ENCODE peak calls at places on chromosomes 1 and 21, in ten cellular contexts. J, U, G, S, M, Q, F, O, D and W are unnamed samples.

GRCh38 chr1:90393025-90393424 is 324.1 kb downstream of the BARHL2 start:
- DNase-seq in D (peak), J (no peak), G (no peak), Q (no peak), O (no peak), S (no peak), M (no peak), F (no peak), U (no peak), W (no peak)

GRCh38 chr1:246959944-246960693 is 28.4 kb upstream of the AHCTF1 start:
- DNase-seq in J (no peak), M (peak), G (no peak), F (no peak), Q (no peak), O (no peak), D (no peak), S (peak), U (no peak), W (no peak)

GRCh38 chr21:36122977-36123376 is 11.9 kb upstream of the CBR3 start:
- DNase-seq in Q (no peak), J (no peak), S (no peak), F (no peak), D (no peak), M (no peak), G (no peak), O (no peak), U (no peak), W (no peak)

GRCh38 chr1:240350910-240351331 is 259.2 kb downstream of the FMN2 start:
- DNase-seq in U (no peak), O (no peak), Q (no peak), S (peak), M (no peak), G (peak), D (peak), F (no peak), J (no peak), W (no peak)

GRCh38 chr21:14550200-14550599 is 4.1 kb upstream of the SAMSN1 start:
- DNase-seq in D (no peak), O (no peak), J (no peak), S (no peak), G (no peak), Q (no peak), M (peak), U (no peak), F (no peak), W (no peak)

GRCh38 chr1:94335950-94336349 is 82.2 kb upstream of the ABCD3 start:
- DNase-seq in O (no peak), U (no peak), S (peak), F (peak), M (peak), J (peak), D (peak), Q (peak), G (peak), W (peak)

GRCh38 chr21:39088831-39089380 is 94.3 kb downstream of the PSMG1 start:
- DNase-seq in S (peak), F (no peak), D (peak), U (no peak), M (no peak), Q (no peak), G (no peak), J (no peak), O (no peak), W (no peak)

GRCh38 chr1:244730153-244730933 is 77.4 kb downstream of the DESI2 start:
- DNase-seq in U (peak), D (peak), G (no peak), M (peak), J (no peak), O (no peak), Q (peak), F (peak), S (peak), W (no peak)

GRCh38 chr1:243708210-243708609 is 141.8 kb downstream of the AKT3 start:
- DNase-seq in S (peak), J (no peak), U (no peak), O (no peak), D (no peak), M (peak), Q (no peak), G (no peak), F (no peak), W (no peak)

GRCh38 chr1:185352067-185352466 is 35.0 kb upstream of the IVNS1ABP start:
- DNase-seq in D (peak), S (peak), F (no peak), Q (no peak), O (no peak), G (no peak), J (no peak), U (no peak), M (no peak), W (peak)

GRCh38 chr1:228334226-228334935 is 72.3 kb downstream of the TRIM11 start:
- DNase-seq in D (no peak), G (no peak), M (no peak), J (no peak), Q (no peak), O (no peak), F (no peak), S (no peak), U (peak), W (no peak)

GRCh38 chr21:38785483-38785882 is 20.2 kb upstream of the ETS2 start:
- DNase-seq in U (no peak), S (no peak), F (no peak), M (no peak), G (no peak), D (no peak), J (no peak), Q (no peak), O (no peak), W (no peak)

GRCh38 chr1:208343226-208343625 is 99.0 kb upstream of the PLXNA2 start:
- DNase-seq in J (no peak), M (peak), G (no peak), Q (no peak), U (no peak), O (no peak), D (no peak), S (no peak), F (no peak), W (no peak)

GRCh38 chr1:84742653-84743052 is 52.4 kb upstream of the SSX2IP start:
- DNase-seq in D (peak), M (no peak), O (no peak), F (no peak), S (no peak), Q (no peak), G (no peak), J (no peak), U (no peak), W (no peak)

GRCh38 chr1:207951652-207952051 is 40.7 kb upstream of the CD34 start:
- DNase-seq in D (no peak), G (no peak), J (no peak), S (no peak), O (no peak), M (no peak), U (no peak), Q (no peak), F (no peak), W (no peak)

GRCh38 chr1:153217744-153218416 is 496 bp downstream of the PRR9 start:
- DNase-seq in J (no peak), G (no peak), O (no peak), F (no peak), Q (no peak), D (no peak), S (no peak), U (no peak), M (no peak), W (no peak)

GRCh38 chr1:159854101-159854692 is 8.3 kb downstream of the VSIG8 start:
- DNase-seq in S (peak), O (peak), D (peak), M (peak), U (peak), J (no peak), G (no peak), Q (peak), F (peak), W (no peak)

GRCh38 chr1:195790514-195791168 is 817.6 kb downstream of the KCNT2 start:
- DNase-seq in G (no peak), D (no peak), Q (no peak), S (no peak), F (no peak), M (no peak), O (no peak), J (no peak), U (peak), W (no peak)

GRCh38 chr1:167721617-167722151 is at the start of gene MPZL1:
- DNase-seq in D (peak), F (peak), Q (peak), U (peak), G (peak), M (peak), O (peak), S (peak), J (peak), W (peak)

GRCh38 chr1:236904874-236905741 is 99.1 kb downstream of the MT1HL1 start:
- DNase-seq in G (peak), O (no peak), J (no peak), D (peak), Q (no peak), F (no peak), U (no peak), M (peak), S (peak), W (no peak)

GRCh38 chr1:235898126-235898525 is 31.4 kb upstream of the LYST start:
- DNase-seq in U (no peak), S (peak), Q (no peak), F (no peak), M (peak), G (no peak), J (no peak), D (peak), O (no peak), W (no peak)

GRCh38 chr21:35593000-35593502 is 467.3 kb downstream of the SETD4 start:
- DNase-seq in D (peak), O (no peak), M (peak), J (no peak), Q (no peak), S (peak), G (peak), U (no peak), F (peak), W (no peak)

GRCh38 chr1:116982319-116983004 is 19.1 kb upstream of the CD101 start:
- DNase-seq in D (no peak), G (no peak), O (no peak), F (peak), S (no peak), J (no peak), M (no peak), Q (no peak), U (peak), W (no peak)

GRCh38 chr1:161131721-161132409 is 602 bp downstream of the DEDD start:
- DNase-seq in U (no peak), F (peak), G (no peak), Q (no peak), J (no peak), M (peak), D (peak), S (peak), O (no peak), W (no peak)

GRCh38 chr21:37551406-37552355 is 185.1 kb downstream of the DYRK1A start:
- DNase-seq in D (peak), G (no peak), U (peak), M (no peak), J (no peak), F (no peak), Q (peak), S (peak), O (no peak), W (no peak)

GRCh38 chr1:93732514-93732913 is 50.9 kb upstream of the BCAR3 start:
- DNase-seq in U (no peak), J (no peak), M (no peak), Q (no peak), D (no peak), F (peak), G (no peak), O (no peak), S (no peak), W (no peak)

GRCh38 chr1:230104395-230105244 is 37.6 kb downstream of the GALNT2 start:
- DNase-seq in O (peak), G (peak), D (peak), Q (peak), S (peak), J (peak), U (no peak), M (peak), F (peak), W (peak)

GRCh38 chr1:3066250-3066711 is 2.7 kb upstream of the PRDM16 start:
- DNase-seq in M (no peak), D (no peak), O (no peak), J (no peak), U (peak), Q (peak), F (peak), S (no peak), G (no peak), W (no peak)

GRCh38 chr21:29892379-29892778 is 47.4 kb downstream of the GRIK1 start:
- DNase-seq in F (no peak), M (no peak), S (no peak), Q (no peak), U (peak), J (no peak), G (no peak), O (no peak), D (no peak), W (no peak)

GRCh38 chr1:230194525-230194924 is 127.5 kb downstream of the GALNT2 start:
- DNase-seq in M (no peak), G (no peak), D (no peak), U (no peak), O (no peak), Q (no peak), S (no peak), F (no peak), J (no peak), W (no peak)

GRCh38 chr1:17874231-17874630 is 119.1 kb downstream of the ACTL8 start:
- DNase-seq in J (no peak), D (peak), G (peak), M (no peak), F (no peak), O (no peak), Q (no peak), S (peak), U (no peak), W (peak)

GRCh38 chr1:163069142-163069541 is at the start of gene RGS4:
- DNase-seq in F (peak), Q (peak), S (peak), U (no peak), D (peak), M (peak), O (no peak), J (no peak), G (peak), W (peak)

DNA sequence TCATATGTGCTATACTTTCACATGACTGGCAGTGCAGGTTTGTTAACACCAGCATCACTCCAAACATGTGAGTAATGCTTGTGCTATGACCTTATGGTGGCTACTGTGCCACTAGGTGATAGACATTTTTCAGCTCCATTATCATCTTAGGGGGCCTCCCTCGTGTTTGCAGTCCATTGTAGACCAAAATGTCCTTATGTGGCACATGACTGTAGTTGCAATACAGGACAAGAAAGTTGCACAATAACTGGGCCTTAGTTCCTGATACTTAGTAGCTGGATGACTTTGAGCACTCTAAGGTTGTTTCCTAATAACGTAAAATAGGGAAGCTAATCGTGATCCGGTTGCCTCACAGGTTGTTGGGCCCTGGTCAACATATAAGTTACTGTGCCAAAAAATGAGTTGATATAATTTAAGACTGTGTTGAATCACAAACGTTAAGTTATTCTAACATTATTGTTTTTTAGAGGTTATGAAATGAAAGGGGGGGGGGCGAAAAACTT is 511 bp upstream of the SNX27 start:
- DNase-seq in U (no peak), O (no peak), M (peak), G (no peak), F (no peak), J (no peak), Q (no peak), S (peak), D (peak), W (peak)
- H3K4me3 ChIP-seq in U (peak), O (peak), M (peak), G (peak), F (peak), J (peak), Q (peak), S (peak), D (peak), W (no peak)

GRCh38 chr1:38207275-38207674 is 160.7 kb upstream of the POU3F1 start:
- DNase-seq in G (no peak), M (no peak), U (peak), S (no peak), J (no peak), D (no peak), F (no peak), O (no peak), Q (no peak), W (no peak)

GRCh38 chr1:38207906-38208305 is 161.3 kb upstream of the POU3F1 start:
- DNase-seq in S (no peak), J (no peak), U (no peak), D (no peak), G (no peak), Q (no peak), F (no peak), O (no peak), M (no peak), W (no peak)

GRCh38 chr1:38210612-38211177 is 164.1 kb upstream of the POU3F1 start:
- DNase-seq in U (no peak), G (no peak), O (no peak), M (no peak), S (no peak), J (no peak), F (no peak), Q (no peak), D (no peak), W (no peak)

GRCh38 chr1:38209986-38210385 is 163.4 kb upstream of the POU3F1 start:
- DNase-seq in S (no peak), Q (no peak), O (no peak), J (no peak), D (no peak), G (no peak), U (no peak), F (no peak), M (no peak), W (no peak)

GRCh38 chr1:38208720-38209632 is 162.4 kb upstream of the POU3F1 start:
- DNase-seq in Q (no peak), J (no peak), S (peak), D (no peak), G (no peak), F (no peak), U (no peak), O (no peak), M (no peak), W (no peak)
- TF ChIP-seq CTCF in Q (no peak), J (no peak), S (no peak), D (no peak), G (no peak), F (no peak), U (no peak), O (no peak), M (no peak), W (no peak)

DNA sequence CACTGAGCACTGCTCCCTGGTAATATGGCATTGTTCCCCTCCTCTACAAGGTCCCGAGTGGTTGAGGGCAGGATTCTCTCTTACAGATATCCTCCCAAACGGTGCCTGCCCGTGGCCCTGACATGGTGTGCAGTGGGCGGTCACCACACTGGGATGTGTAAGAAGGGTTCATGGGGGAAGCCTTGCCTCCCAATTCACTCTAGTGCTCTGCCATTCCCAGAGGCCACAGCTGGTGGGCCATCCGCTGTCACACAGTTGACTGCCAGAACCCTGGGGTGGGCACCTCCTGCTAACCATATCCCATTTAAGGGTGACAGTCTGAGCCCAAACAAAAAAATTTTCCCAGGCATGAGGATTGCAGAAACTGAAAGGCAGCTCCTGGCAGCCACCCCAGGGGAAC is 9.1 kb downstream of the GJA5 start:
- DNase-seq in M (no peak), D (no peak), S (no peak), U (no peak), G (no peak), J (no peak), O (no peak), F (no peak), Q (no peak), W (no peak)
- H3K4me3 ChIP-seq in M (no peak), D (no peak), S (no peak), U (no peak), G (no peak), J (no peak), O (no peak), F (no peak), Q (no peak), W (no peak)

DNA sequence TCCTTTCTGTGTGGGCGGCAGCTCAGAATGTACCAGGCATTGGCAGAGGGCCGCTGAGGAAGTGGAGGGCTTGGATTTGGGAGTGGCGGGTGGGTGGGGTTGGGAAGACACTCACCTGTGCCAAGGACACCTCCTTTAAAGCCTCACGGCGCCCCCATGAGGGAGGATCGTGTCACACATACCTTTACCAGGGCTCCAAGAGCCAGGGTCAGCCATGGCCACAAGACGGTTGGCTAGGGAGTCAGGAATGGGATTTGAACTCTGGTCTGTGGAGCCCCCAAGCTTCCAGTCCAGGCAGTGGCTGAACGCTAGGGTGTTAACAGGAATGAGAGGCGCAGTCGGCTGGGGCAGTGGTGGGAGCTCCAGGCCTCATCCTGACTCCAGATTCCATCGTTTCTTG is 4.6 kb downstream of the NBL1 start:
- DNase-seq in U (no peak), D (peak), S (peak), M (no peak), J (no peak), O (no peak), Q (peak), F (peak), G (no peak), W (no peak)
- TF ChIP-seq CTCF in U (no peak), D (peak), S (peak), M (no peak), J (no peak), O (no peak), Q (no peak), F (peak), G (peak), W (peak)